ENCODE peak calls at places on chromosomes 12 and 14, in five cellular contexts. V is NCI-H524 treated with DMSO at 0.1 percent for 48 hours, Q is Kasumi-1, N is hippocampal formation, R is heart left ventricle. X is an unnamed sample.

GRCh38 chr12:47362131-47362686 is 282.4 kb upstream of the AMIGO2 start:
- DNase-seq in V (no peak), Q (no peak), R (no peak), N (no peak), X (no peak)

GRCh38 chr14:56005580-56006053 is 112.6 kb upstream of the PELI2 start:
- DNase-seq in V (no peak), R (no peak), N (no peak), Q (no peak), X (no peak)

GRCh38 chr14:96584199-96584906 is 82.2 kb downstream of the PAPOLA start:
- DNase-seq in R (no peak), Q (peak; percentile 11), V (peak; percentile 54), N (no peak), X (no peak)

GRCh38 chr14:105375635-105376057 is 22.7 kb upstream of the TEX22 start:
- DNase-seq in N (no peak), R (no peak), V (no peak), Q (peak; percentile 84), X (no peak)

GRCh38 chr12:14839262-14839661 is 4.1 kb downstream of the ART4 start:
- DNase-seq in V (no peak), Q (no peak), N (no peak), R (no peak), X (no peak)

GRCh38 chr14:31933716-31934115 is 143.4 kb upstream of the ARHGAP5 start:
- DNase-seq in N (no peak), Q (no peak), R (no peak), V (no peak), X (no peak)

GRCh38 chr14:92352158-92352985 is 29.4 kb downstream of the SLC24A4 start:
- DNase-seq in V (no peak), N (no peak), R (no peak), Q (peak; percentile 49), X (no peak)

GRCh38 chr12:126210448-126210847 is 1145.2 kb downstream of the AACS start:
- DNase-seq in V (no peak), N (no peak), Q (no peak), R (no peak), X (no peak)

GRCh38 chr12:95943231-95943842 is at the start of gene AMDHD1:
- DNase-seq in N (peak; percentile 60), Q (peak; percentile 42), R (peak; percentile 45), V (no peak), X (peak; percentile 74)

GRCh38 chr14:51020024-51020710 is 74.7 kb downstream of the TRIM9 start:
- DNase-seq in Q (no peak), R (no peak), V (no peak), N (peak; percentile 58), X (no peak)

GRCh38 chr12:113136128-113136989 is 798 bp upstream of the RASAL1 start:
- DNase-seq in Q (peak; percentile 21), R (no peak), V (no peak), N (peak; percentile 59), X (no peak)

GRCh38 chr14:61872452-61872851 is 110.2 kb downstream of the SNAPC1 start:
- DNase-seq in V (no peak), N (no peak), Q (peak; percentile 64), R (no peak), X (no peak)

GRCh38 chr14:81710232-81710845 is 176.7 kb upstream of the SEL1L start:
- DNase-seq in Q (peak; percentile 55), V (peak; percentile 31), N (no peak), R (no peak), X (no peak)

GRCh38 chr14:38931969-38932652 is 170.9 kb downstream of the SEC23A start:
- DNase-seq in Q (no peak), N (no peak), R (no peak), V (no peak), X (no peak)

GRCh38 chr14:32352631-32353030 is 23.5 kb downstream of the AKAP6 start:
- DNase-seq in N (no peak), R (no peak), V (no peak), Q (no peak), X (no peak)

GRCh38 chr12:10220398-10221077 is 7.9 kb downstream of the GABARAPL1 start:
- DNase-seq in R (peak; percentile 75), Q (no peak), V (no peak), N (peak; percentile 20), X (no peak)

GRCh38 chr12:93050026-93050747 is 121.1 kb upstream of the EEA1 start:
- DNase-seq in V (no peak), Q (no peak), N (no peak), R (no peak), X (no peak)

GRCh38 chr14:65620195-65620594 is 207.7 kb downstream of the FUT8 start:
- DNase-seq in V (no peak), N (no peak), Q (no peak), R (no peak), X (no peak)

GRCh38 chr12:116236986-116237385 is 40.5 kb downstream of the MED13L start:
- DNase-seq in N (no peak), R (no peak), V (no peak), Q (no peak), X (no peak)

GRCh38 chr12:107372229-107372658 is 278.9 kb upstream of the CRY1 start:
- DNase-seq in N (no peak), Q (no peak), R (no peak), V (no peak), X (peak; percentile 77)

GRCh38 chr12:10031771-10032175 is 1.3 kb downstream of the CLEC9A start:
- DNase-seq in V (no peak), N (no peak), R (no peak), Q (no peak), X (no peak)

GRCh38 chr14:89723930-89724915 is 230.3 kb downstream of the EFCAB11 start:
- DNase-seq in Q (peak; percentile 47), V (no peak), N (no peak), R (no peak), X (no peak)

GRCh38 chr12:104212516-104212915 is 3.1 kb upstream of the TXNRD1 start:
- DNase-seq in N (no peak), R (no peak), V (no peak), Q (no peak), X (no peak)

GRCh38 chr12:121789800-121790748 is 3.4 kb downstream of the RHOF start:
- DNase-seq in V (no peak), R (peak; percentile 73), N (peak; percentile 29), Q (peak; percentile 97), X (peak; percentile 98)

GRCh38 chr14:69351911-69352310 is 46.2 kb downstream of the ERH start:
- DNase-seq in V (no peak), Q (no peak), R (no peak), N (no peak), X (no peak)

GRCh38 chr12:133181238-133181959 is at the start of gene ZNF268:
- DNase-seq in V (peak; percentile 46), R (peak; percentile 93), N (peak; percentile 81), Q (peak; percentile 90), X (peak; percentile 94)

GRCh38 chr12:121794532-121795028 is 1.1 kb upstream of the RHOF start:
- DNase-seq in V (no peak), Q (no peak), R (peak; percentile 54), N (no peak), X (no peak)

GRCh38 chr14:85943187-85943586 is 413.2 kb downstream of the FLRT2 start:
- DNase-seq in R (no peak), N (no peak), V (no peak), Q (no peak), X (no peak)

GRCh38 chr14:40674503-40674902 is 932.2 kb upstream of the LRFN5 start:
- DNase-seq in N (no peak), V (no peak), Q (no peak), R (no peak), X (no peak)